ENCODE peak calls at places on chromosome 2, in seven cellular contexts. F, J, U, C, R, L and S are unnamed samples.
A peak's percentile ranks its signal among the peaks of the same experiment; 100 is the strongest.

GRCh38 chr2:24580561-24580960 is 89.5 kb downstream of the NCOA1 start:
- DNase-seq in F (no peak), J (no peak), U (no peak), C (no peak), R (no peak), L (no peak), S (no peak)

GRCh38 chr2:631741-632140 is 45.5 kb downstream of the TMEM18 start:
- DNase-seq in F (no peak), J (no peak), U (no peak), C (no peak), R (no peak), L (no peak), S (no peak)

GRCh38 chr2:119598576-119598975 is 54.3 kb downstream of the CFAP221 start:
- DNase-seq in F (no peak), J (peak; percentile 13), U (no peak), C (no peak), R (no peak), L (peak; percentile 30), S (no peak)

GRCh38 chr2:1835581-1836201 is 91.4 kb upstream of the PXDN start:
- DNase-seq in F (no peak), J (no peak), U (no peak), C (no peak), R (no peak), L (no peak), S (no peak)

GRCh38 chr2:155021591-155021990 is 323.1 kb downstream of the KCNJ3 start:
- DNase-seq in F (no peak), J (no peak), U (no peak), C (no peak), R (no peak), L (no peak), S (no peak)

GRCh38 chr2:206774871-206775270 is 9.5 kb downstream of the FASTKD2 start:
- DNase-seq in F (no peak), J (no peak), U (no peak), C (no peak), R (no peak), L (no peak), S (no peak)

GRCh38 chr2:1492696-1493095 is 79.4 kb downstream of the TPO start:
- DNase-seq in F (peak; percentile 27), J (no peak), U (peak; percentile 8), C (no peak), R (no peak), L (no peak), S (no peak)

GRCh38 chr2:227862227-227862740 is 9.1 kb upstream of the DAW1 start:
- DNase-seq in F (no peak), J (peak; percentile 62), U (no peak), C (peak; percentile 25), R (no peak), L (peak; percentile 63), S (no peak)

GRCh38 chr2:106961328-106961727 is 75.4 kb upstream of the ST6GAL2 start:
- DNase-seq in F (no peak), J (no peak), U (no peak), C (no peak), R (no peak), L (peak; percentile 6), S (no peak)

GRCh38 chr2:37829202-37829601 is 95.9 kb upstream of the RMDN2 start:
- DNase-seq in F (no peak), J (peak; percentile 28), U (no peak), C (peak; percentile 17), R (peak; percentile 98), L (no peak), S (no peak)

GRCh38 chr2:151114934-151115333 is 146.7 kb downstream of the RBM43 start:
- DNase-seq in F (no peak), J (no peak), U (no peak), C (no peak), R (no peak), L (no peak), S (no peak)

GRCh38 chr2:238096311-238097011 is 3.7 kb upstream of the ESPNL start:
- DNase-seq in F (no peak), J (no peak), U (peak; percentile 55), C (no peak), R (no peak), L (no peak), S (no peak)

GRCh38 chr2:27591745-27592144 is 8.9 kb downstream of the ZNF512 start:
- DNase-seq in F (no peak), J (no peak), U (no peak), C (no peak), R (no peak), L (no peak), S (no peak)

GRCh38 chr2:25763575-25763974 is 90.2 kb upstream of the DTNB start:
- DNase-seq in F (no peak), J (no peak), U (no peak), C (no peak), R (no peak), L (no peak), S (no peak)

GRCh38 chr2:182971820-182972547 is 66.3 kb downstream of the NCKAP1 start:
- DNase-seq in F (no peak), J (no peak), U (no peak), C (no peak), R (no peak), L (no peak), S (no peak)

GRCh38 chr2:214341636-214342035 is 69.2 kb upstream of the VWC2L start:
- DNase-seq in F (no peak), J (no peak), U (no peak), C (no peak), R (no peak), L (no peak), S (no peak)

GRCh38 chr2:201955702-201956141 is 77.9 kb upstream of the FZD7 start:
- DNase-seq in F (no peak), J (no peak), U (no peak), C (no peak), R (no peak), L (no peak), S (no peak)

GRCh38 chr2:204604061-204604460 is 58.8 kb downstream of the PARD3B start:
- DNase-seq in F (no peak), J (no peak), U (no peak), C (no peak), R (no peak), L (no peak), S (no peak)

GRCh38 chr2:136436921-136437320 is 319.0 kb upstream of the CXCR4 start:
- DNase-seq in F (no peak), J (no peak), U (no peak), C (no peak), R (no peak), L (no peak), S (no peak)

DNA sequence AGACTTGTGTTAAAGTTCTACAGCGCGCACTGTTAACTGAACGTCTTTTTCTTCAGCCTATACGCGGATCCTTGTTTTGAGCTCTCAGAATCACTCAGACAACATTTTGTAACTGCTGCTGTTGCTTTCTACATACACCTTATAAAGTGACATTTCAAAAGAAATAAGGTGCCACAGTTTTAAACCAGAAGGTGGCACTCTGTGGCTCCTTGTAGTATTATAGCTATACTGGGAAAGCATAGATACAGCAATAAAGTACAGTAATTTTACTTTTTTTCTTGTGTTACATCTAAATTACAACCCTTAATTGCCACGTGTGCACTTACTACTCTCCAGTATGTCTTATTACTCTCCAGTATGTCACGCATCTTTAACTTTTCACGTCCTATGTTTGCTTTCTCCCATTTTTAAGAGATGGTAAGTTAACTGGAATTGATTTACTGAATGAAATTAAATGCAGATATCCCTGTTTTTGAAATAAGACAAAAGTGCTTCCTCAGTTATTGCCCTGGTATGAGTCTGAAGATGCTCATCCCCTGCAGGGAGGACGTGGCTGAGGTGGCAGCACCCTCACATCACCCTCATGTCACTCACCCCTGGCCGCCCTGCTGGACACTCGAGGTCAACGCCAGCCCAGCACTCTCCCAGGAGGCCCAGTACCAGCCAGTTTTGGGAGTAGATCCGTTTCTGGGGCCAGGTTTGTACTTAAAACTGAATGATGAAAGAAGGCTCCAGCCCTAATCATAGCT is 37.8 kb downstream of the GORASP2 start:
- DNase-seq in F (no peak), J (no peak), U (peak; percentile 51), C (peak; percentile 31), R (no peak), L (peak; percentile 21), S (no peak)
- TF ChIP-seq CTCF in F (no peak), J (peak; percentile 17), U (no peak), C (peak; percentile 44), R (peak; percentile 13), L (no peak), S (no peak)

DNA sequence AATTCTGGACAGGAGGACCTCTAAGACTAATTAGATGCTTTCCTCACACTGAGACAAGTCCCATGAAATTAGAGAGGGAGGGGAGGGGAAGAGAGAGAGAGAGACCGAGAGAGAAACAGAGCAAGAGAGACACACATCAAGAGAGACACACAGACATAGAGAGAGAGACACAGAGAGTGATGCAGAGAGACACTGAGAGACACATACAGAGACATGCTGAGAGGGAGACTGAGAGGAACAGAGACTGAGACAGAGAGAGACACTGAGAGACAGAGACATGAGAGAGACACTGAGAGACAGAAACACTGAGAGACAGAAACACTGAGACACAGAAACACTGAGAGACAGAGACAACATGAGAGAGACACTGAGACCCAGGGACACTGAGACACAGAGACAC is 250.8 kb downstream of the TNS1 start:
- DNase-seq in F (no peak), J (no peak), U (no peak), C (no peak), R (no peak), L (no peak), S (no peak)
- TF ChIP-seq CTCF in F (no peak), J (no peak), U (no peak), C (no peak), R (no peak), L (no peak), S (no peak)

DNA sequence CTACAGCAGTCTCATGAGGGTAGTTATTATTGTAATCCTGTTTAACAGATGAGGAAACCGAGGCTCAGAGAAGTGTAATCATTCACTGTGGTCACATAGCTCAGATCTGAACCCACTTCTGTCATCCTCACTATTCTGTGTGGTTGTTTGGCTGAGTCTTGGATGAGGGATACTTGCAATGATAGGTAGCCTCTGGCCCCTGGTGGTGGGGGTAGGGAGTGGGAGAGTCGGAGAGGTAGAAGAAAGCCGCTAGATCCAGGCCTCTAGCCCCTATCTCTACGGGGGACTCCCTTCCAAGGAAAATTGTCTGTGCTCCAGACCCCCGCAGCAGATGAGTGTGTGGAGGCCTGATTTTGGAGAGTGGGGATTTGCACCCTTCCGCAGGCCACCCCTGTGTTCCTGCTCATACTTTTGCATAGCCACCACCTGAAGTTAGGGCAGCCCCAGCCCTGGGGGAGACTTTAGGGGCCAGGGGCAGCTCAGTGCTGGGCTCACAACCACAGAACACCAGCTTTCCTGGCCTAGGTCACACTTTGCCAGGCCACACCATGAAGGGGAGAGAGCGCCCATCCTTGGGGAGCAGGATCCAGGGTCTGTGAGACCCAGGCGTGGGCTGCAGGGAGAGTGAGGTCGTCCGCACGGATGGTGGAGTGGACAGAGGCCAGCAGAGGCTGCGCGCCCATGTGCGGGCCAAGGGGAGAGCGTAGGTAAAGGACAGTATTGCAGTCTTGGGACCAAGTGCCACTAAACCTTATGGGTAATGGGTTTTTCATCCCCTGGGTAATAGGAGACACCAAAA is 148.1 kb downstream of the GLI2 start:
- DNase-seq in F (no peak), J (no peak), U (no peak), C (peak; percentile 31), R (no peak), L (no peak), S (no peak)
- TF ChIP-seq CTCF in F (no peak), J (no peak), U (peak; percentile 20), C (peak; percentile 35), R (no peak), L (no peak), S (no peak)

DNA sequence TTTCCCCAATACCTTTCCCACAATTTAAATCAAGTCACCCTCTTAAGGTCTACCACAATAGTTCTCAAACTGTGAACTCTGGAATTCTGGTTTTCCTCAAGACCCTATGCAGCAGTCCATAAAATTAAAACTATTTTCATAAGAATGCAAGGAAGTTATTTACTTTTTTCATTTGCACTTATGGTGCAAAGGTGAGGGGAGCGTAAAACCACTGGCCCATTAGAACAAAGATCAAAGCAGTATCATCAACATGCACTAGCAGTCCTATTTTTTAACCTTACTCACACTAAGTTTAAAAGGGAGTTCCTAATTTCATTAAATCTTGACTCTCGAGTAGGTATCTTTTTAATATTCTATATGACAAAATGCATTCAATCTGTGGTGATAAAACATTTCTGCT is 85.3 kb downstream of the MEMO1 start:
- DNase-seq in F (no peak), J (no peak), U (no peak), C (no peak), R (no peak), L (no peak), S (no peak)
- TF ChIP-seq CTCF in F (no peak), J (no peak), U (no peak), C (no peak), R (no peak), L (no peak), S (no peak)